ENCODE peak calls at places on chromosome 21, in seven cellular contexts. One of them, this sample, is unnamed.

GRCh38 chr21:31162827-31163226 is 124.6 kb upstream of the KRTAP19-8 start:
- DNase-seq in uterus: no peak
- DNase-seq in prostate gland: no peak
- DNase-seq in adrenal gland: no peak
- DNase-seq in body of pancreas: no peak
- DNase-seq in H54: peak
- DNase-seq in HepG2: no peak
- DNase-seq in this sample: no peak

GRCh38 chr21:42849759-42850412 is 29.5 kb downstream of the WDR4 start:
- DNase-seq in uterus: no peak
- DNase-seq in prostate gland: no peak
- DNase-seq in adrenal gland: no peak
- DNase-seq in body of pancreas: no peak
- DNase-seq in H54: no peak
- DNase-seq in HepG2: no peak
- DNase-seq in this sample: no peak

GRCh38 chr21:37829447-37829846 is 86.8 kb downstream of the KCNJ6 start:
- DNase-seq in uterus: no peak
- DNase-seq in prostate gland: no peak
- DNase-seq in adrenal gland: peak
- DNase-seq in body of pancreas: peak
- DNase-seq in H54: peak
- DNase-seq in HepG2: peak
- DNase-seq in this sample: no peak

GRCh38 chr21:27079807-27080206 is 112.9 kb upstream of the ADAMTS5 start:
- DNase-seq in uterus: no peak
- DNase-seq in prostate gland: no peak
- DNase-seq in adrenal gland: no peak
- DNase-seq in body of pancreas: no peak
- DNase-seq in H54: no peak
- DNase-seq in HepG2: no peak
- DNase-seq in this sample: no peak

GRCh38 chr21:34668803-34669148 is at the start of gene CLIC6:
- DNase-seq in uterus: no peak
- DNase-seq in prostate gland: no peak
- DNase-seq in adrenal gland: no peak
- DNase-seq in body of pancreas: no peak
- DNase-seq in H54: no peak
- DNase-seq in HepG2: no peak
- DNase-seq in this sample: peak

GRCh38 chr21:26495283-26495849 is 77.7 kb downstream of the CYYR1 start:
- DNase-seq in uterus: no peak
- DNase-seq in prostate gland: no peak
- DNase-seq in adrenal gland: no peak
- DNase-seq in body of pancreas: no peak
- DNase-seq in H54: no peak
- DNase-seq in HepG2: no peak
- DNase-seq in this sample: no peak

GRCh38 chr21:18373631-18374030 is 30.0 kb downstream of the TMPRSS15 start:
- DNase-seq in uterus: no peak
- DNase-seq in prostate gland: no peak
- DNase-seq in adrenal gland: no peak
- DNase-seq in body of pancreas: no peak
- DNase-seq in H54: no peak
- DNase-seq in HepG2: no peak
- DNase-seq in this sample: no peak

GRCh38 chr21:28237661-28238060 is 755.0 kb downstream of the LTN1 start:
- DNase-seq in uterus: no peak
- DNase-seq in prostate gland: no peak
- DNase-seq in adrenal gland: no peak
- DNase-seq in body of pancreas: no peak
- DNase-seq in H54: no peak
- DNase-seq in HepG2: no peak
- DNase-seq in this sample: peak

GRCh38 chr21:34811368-34811767 is 142.6 kb downstream of the CLIC6 start:
- DNase-seq in uterus: no peak
- DNase-seq in prostate gland: no peak
- DNase-seq in adrenal gland: no peak
- DNase-seq in body of pancreas: no peak
- DNase-seq in H54: no peak
- DNase-seq in HepG2: no peak
- DNase-seq in this sample: no peak

GRCh38 chr21:22536511-22536910 is 1538.3 kb downstream of the NCAM2 start:
- DNase-seq in uterus: no peak
- DNase-seq in prostate gland: no peak
- DNase-seq in adrenal gland: no peak
- DNase-seq in body of pancreas: no peak
- DNase-seq in H54: peak
- DNase-seq in HepG2: no peak
- DNase-seq in this sample: no peak

GRCh38 chr21:31041295-31042079 is 3.2 kb upstream of the KRTAP19-8 start:
- DNase-seq in uterus: no peak
- DNase-seq in prostate gland: no peak
- DNase-seq in adrenal gland: no peak
- DNase-seq in body of pancreas: no peak
- DNase-seq in H54: no peak
- DNase-seq in HepG2: no peak
- DNase-seq in this sample: no peak

GRCh38 chr21:31124005-31124404 is 85.7 kb upstream of the KRTAP19-8 start:
- DNase-seq in uterus: no peak
- DNase-seq in prostate gland: no peak
- DNase-seq in adrenal gland: peak
- DNase-seq in body of pancreas: no peak
- DNase-seq in H54: no peak
- DNase-seq in HepG2: no peak
- DNase-seq in this sample: no peak

GRCh38 chr21:26962516-26963305 is 4.2 kb downstream of the ADAMTS5 start:
- DNase-seq in uterus: no peak
- DNase-seq in prostate gland: no peak
- DNase-seq in adrenal gland: no peak
- DNase-seq in body of pancreas: no peak
- DNase-seq in H54: no peak
- DNase-seq in HepG2: no peak
- DNase-seq in this sample: no peak

GRCh38 chr21:14959343-14959742 is 105.5 kb downstream of the NRIP1 start:
- DNase-seq in uterus: no peak
- DNase-seq in prostate gland: no peak
- DNase-seq in adrenal gland: no peak
- DNase-seq in body of pancreas: no peak
- DNase-seq in H54: no peak
- DNase-seq in HepG2: no peak
- DNase-seq in this sample: no peak

GRCh38 chr21:26120833-26121232 is 49.7 kb downstream of the APP start:
- DNase-seq in uterus: no peak
- DNase-seq in prostate gland: no peak
- DNase-seq in adrenal gland: no peak
- DNase-seq in body of pancreas: no peak
- DNase-seq in H54: no peak
- DNase-seq in HepG2: no peak
- DNase-seq in this sample: no peak

GRCh38 chr21:37712204-37712934 is 203.9 kb downstream of the KCNJ6 start:
- DNase-seq in uterus: no peak
- DNase-seq in prostate gland: peak
- DNase-seq in adrenal gland: peak
- DNase-seq in body of pancreas: peak
- DNase-seq in H54: peak
- DNase-seq in HepG2: peak
- DNase-seq in this sample: peak

GRCh38 chr21:15001773-15002647 is 62.8 kb downstream of the NRIP1 start:
- DNase-seq in uterus: no peak
- DNase-seq in prostate gland: no peak
- DNase-seq in adrenal gland: no peak
- DNase-seq in body of pancreas: no peak
- DNase-seq in H54: no peak
- DNase-seq in HepG2: no peak
- DNase-seq in this sample: no peak

GRCh38 chr21:15061747-15062146 is 3.1 kb downstream of the NRIP1 start:
- DNase-seq in uterus: no peak
- DNase-seq in prostate gland: no peak
- DNase-seq in adrenal gland: no peak
- DNase-seq in body of pancreas: no peak
- DNase-seq in H54: no peak
- DNase-seq in HepG2: no peak
- DNase-seq in this sample: no peak

GRCh38 chr21:25701529-25701928 is 33.2 kb downstream of the ATP5PF start:
- DNase-seq in uterus: no peak
- DNase-seq in prostate gland: no peak
- DNase-seq in adrenal gland: no peak
- DNase-seq in body of pancreas: no peak
- DNase-seq in H54: no peak
- DNase-seq in HepG2: no peak
- DNase-seq in this sample: no peak

GRCh38 chr21:25813917-25814316 is 79.1 kb downstream of the GABPA start:
- DNase-seq in uterus: no peak
- DNase-seq in prostate gland: no peak
- DNase-seq in adrenal gland: no peak
- DNase-seq in body of pancreas: no peak
- DNase-seq in H54: no peak
- DNase-seq in HepG2: no peak
- DNase-seq in this sample: no peak

GRCh38 chr21:21714396-21714795 is 716.2 kb downstream of the NCAM2 start:
- DNase-seq in uterus: no peak
- DNase-seq in prostate gland: no peak
- DNase-seq in adrenal gland: no peak
- DNase-seq in body of pancreas: no peak
- DNase-seq in H54: no peak
- DNase-seq in HepG2: no peak
- DNase-seq in this sample: no peak

GRCh38 chr21:40699366-40699765 is 147.6 kb downstream of the DSCAM start:
- DNase-seq in uterus: no peak
- DNase-seq in prostate gland: no peak
- DNase-seq in adrenal gland: no peak
- DNase-seq in body of pancreas: no peak
- DNase-seq in H54: no peak
- DNase-seq in HepG2: no peak
- DNase-seq in this sample: no peak

GRCh38 chr21:46295177-46295711 is 9.1 kb downstream of the YBEY start:
- DNase-seq in uterus: no peak
- DNase-seq in prostate gland: no peak
- DNase-seq in adrenal gland: no peak
- DNase-seq in body of pancreas: no peak
- DNase-seq in H54: peak
- DNase-seq in HepG2: peak
- DNase-seq in this sample: no peak

GRCh38 chr21:36587388-36587787 is 107.5 kb upstream of the CLDN14 start:
- DNase-seq in uterus: no peak
- DNase-seq in prostate gland: no peak
- DNase-seq in adrenal gland: no peak
- DNase-seq in body of pancreas: no peak
- DNase-seq in H54: peak
- DNase-seq in HepG2: no peak
- DNase-seq in this sample: no peak
- TF ChIP-seq POLR2A in uterus: no peak
- TF ChIP-seq POLR2A in prostate gland: no peak
- TF ChIP-seq POLR2A in adrenal gland: no peak
- TF ChIP-seq POLR2A in body of pancreas: no peak
- TF ChIP-seq POLR2A in H54: no peak
- TF ChIP-seq POLR2A in HepG2: no peak
- TF ChIP-seq POLR2A in this sample: no peak

GRCh38 chr21:44815225-44815624 is 2.6 kb downstream of the SUMO3 start:
- DNase-seq in uterus: no peak
- DNase-seq in prostate gland: no peak
- DNase-seq in adrenal gland: no peak
- DNase-seq in body of pancreas: no peak
- DNase-seq in H54: no peak
- DNase-seq in HepG2: no peak
- DNase-seq in this sample: no peak

GRCh38 chr21:44813149-44813548 is 4.7 kb downstream of the SUMO3 start:
- DNase-seq in uterus: no peak
- DNase-seq in prostate gland: no peak
- DNase-seq in adrenal gland: no peak
- DNase-seq in body of pancreas: no peak
- DNase-seq in H54: no peak
- DNase-seq in HepG2: no peak
- DNase-seq in this sample: no peak

GRCh38 chr21:44815852-44816628 is 1.8 kb downstream of the SUMO3 start:
- DNase-seq in uterus: no peak
- DNase-seq in prostate gland: no peak
- DNase-seq in adrenal gland: no peak
- DNase-seq in body of pancreas: no peak
- DNase-seq in H54: no peak
- DNase-seq in HepG2: peak
- DNase-seq in this sample: no peak

GRCh38 chr21:44813727-44814126 is 4.1 kb downstream of the SUMO3 start:
- DNase-seq in uterus: no peak
- DNase-seq in prostate gland: no peak
- DNase-seq in adrenal gland: no peak
- DNase-seq in body of pancreas: no peak
- DNase-seq in H54: no peak
- DNase-seq in HepG2: no peak
- DNase-seq in this sample: no peak

GRCh38 chr21:44814498-44815023 is 3.3 kb downstream of the SUMO3 start:
- DNase-seq in uterus: no peak
- DNase-seq in prostate gland: no peak
- DNase-seq in adrenal gland: no peak
- DNase-seq in body of pancreas: no peak
- DNase-seq in H54: no peak
- DNase-seq in HepG2: no peak
- DNase-seq in this sample: no peak
- TF ChIP-seq POLR2A in uterus: no peak
- TF ChIP-seq POLR2A in prostate gland: no peak
- TF ChIP-seq POLR2A in adrenal gland: no peak
- TF ChIP-seq POLR2A in body of pancreas: no peak
- TF ChIP-seq POLR2A in H54: no peak
- TF ChIP-seq POLR2A in HepG2: no peak
- TF ChIP-seq POLR2A in this sample: no peak

GRCh38 chr21:43927591-43928229 is 62.7 kb downstream of the AGPAT3 start:
- DNase-seq in uterus: no peak
- DNase-seq in prostate gland: no peak
- DNase-seq in adrenal gland: no peak
- DNase-seq in body of pancreas: no peak
- DNase-seq in H54: no peak
- DNase-seq in HepG2: no peak
- DNase-seq in this sample: no peak
- TF ChIP-seq POLR2A in uterus: no peak
- TF ChIP-seq POLR2A in prostate gland: no peak
- TF ChIP-seq POLR2A in adrenal gland: no peak
- TF ChIP-seq POLR2A in body of pancreas: no peak
- TF ChIP-seq POLR2A in H54: no peak
- TF ChIP-seq POLR2A in HepG2: no peak
- TF ChIP-seq POLR2A in this sample: no peak

DNA sequence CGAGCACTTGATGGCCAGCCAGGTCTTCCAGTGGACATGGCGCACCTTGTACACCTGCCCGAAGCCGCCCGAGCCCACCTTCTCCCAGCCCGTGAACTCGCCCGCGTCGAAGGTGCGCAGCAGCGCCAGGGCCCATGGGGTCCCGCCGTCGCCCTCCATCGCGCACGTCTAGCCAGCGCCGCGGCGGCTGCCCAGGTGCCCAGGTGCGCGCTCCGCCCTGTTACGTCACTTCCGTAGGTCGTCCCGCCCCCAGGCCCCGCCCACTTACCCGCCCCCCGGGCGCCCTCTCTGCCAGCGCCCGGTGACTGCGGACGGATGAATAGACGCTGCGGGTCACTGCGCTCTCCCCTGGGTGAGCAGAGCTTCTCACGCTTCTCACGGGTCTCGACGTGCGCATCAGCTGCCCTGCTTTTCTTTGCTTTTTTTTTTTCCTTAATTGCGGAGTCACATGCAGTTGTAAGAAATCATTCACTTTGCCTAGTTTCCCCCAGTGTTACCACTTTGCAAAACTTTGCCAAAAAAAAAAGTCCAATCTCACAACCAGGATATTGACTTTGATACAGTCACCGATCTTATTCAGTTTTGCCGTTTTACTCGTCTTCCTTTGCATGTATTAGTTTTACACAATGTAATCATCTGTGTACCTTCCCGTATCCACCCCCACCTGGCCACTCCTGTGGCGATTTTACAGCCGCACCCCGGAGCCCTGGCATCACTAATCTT is at the start of gene RIPK4:
- DNase-seq in uterus: no peak
- DNase-seq in prostate gland: peak
- DNase-seq in adrenal gland: no peak
- DNase-seq in body of pancreas: peak
- DNase-seq in H54: no peak
- DNase-seq in HepG2: peak
- DNase-seq in this sample: peak
- TF ChIP-seq POLR2A in uterus: peak
- TF ChIP-seq POLR2A in prostate gland: peak
- TF ChIP-seq POLR2A in adrenal gland: no peak
- TF ChIP-seq POLR2A in body of pancreas: peak
- TF ChIP-seq POLR2A in H54: no peak
- TF ChIP-seq POLR2A in HepG2: no peak
- TF ChIP-seq POLR2A in this sample: no peak